ENCODE peak calls at places on chromosomes 16 and 17, in four cellular contexts. Q, H, S and X are unnamed samples.
A peak's percentile ranks its signal among the peaks of the same experiment; 100 is the strongest.

GRCh38 chr16:19933740-19934139 is 49.1 kb upstream of the GPRC5B start:
- DNase-seq in H (no peak), S (no peak), Q (no peak), X (no peak)

GRCh38 chr17:77216435-77216980 is 75.7 kb downstream of the SEC14L1 start:
- DNase-seq in Q (no peak), S (no peak), H (no peak), X (no peak)

GRCh38 chr17:37698132-37698615 is 46.7 kb downstream of the HNF1B start:
- DNase-seq in S (no peak), H (no peak), Q (no peak), X (peak; percentile 35)

GRCh38 chr16:11016993-11017392 is 72.6 kb downstream of the CLEC16A start:
- DNase-seq in S (no peak), Q (no peak), H (no peak), X (no peak)

GRCh38 chr17:1649116-1649843 is 386 bp downstream of the RILP start:
- DNase-seq in S (no peak), H (peak; percentile 74), Q (peak; percentile 90), X (peak; percentile 79)

GRCh38 chr17:78979780-78980623 is at the start of gene LGALS3BP:
- DNase-seq in Q (peak; percentile 78), H (peak; percentile 72), S (no peak), X (peak; percentile 50)

GRCh38 chr17:15952916-15953865 is 8.3 kb downstream of the ADORA2B start:
- DNase-seq in S (no peak), H (no peak), Q (no peak), X (no peak)

GRCh38 chr17:34720760-34721159 is 141.4 kb downstream of the TMEM132E start:
- DNase-seq in S (no peak), H (no peak), Q (no peak), X (no peak)

GRCh38 chr16:86662740-86663139 is 84.4 kb downstream of the FOXL1 start:
- DNase-seq in Q (no peak), H (no peak), S (no peak), X (no peak)

GRCh38 chr16:20089246-20089965 is 15.7 kb upstream of the GPR139 start:
- DNase-seq in H (no peak), Q (no peak), S (no peak), X (no peak)

GRCh38 chr16:3654249-3654991 is at the start of gene DNASE1:
- DNase-seq in H (no peak), Q (peak; percentile 81), S (no peak), X (peak; percentile 54)

GRCh38 chr17:75991396-75991795 is 9.3 kb upstream of the CDK3 start:
- DNase-seq in Q (no peak), H (no peak), S (no peak), X (no peak)

GRCh38 chr17:79243603-79243990 is 169.0 kb downstream of the ENGASE start:
- DNase-seq in H (no peak), S (no peak), Q (no peak), X (no peak)

GRCh38 chr17:47423406-47424295 is 99.9 kb downstream of the EFCAB13 start:
- DNase-seq in S (no peak), H (peak; percentile 22), Q (peak; percentile 15), X (no peak)

GRCh38 chr17:48253976-48254375 is 146.4 kb downstream of the SNX11 start:
- DNase-seq in Q (no peak), H (no peak), S (no peak), X (no peak)

GRCh38 chr17:50098583-50098982 is 3.4 kb downstream of the PDK2 start:
- DNase-seq in H (no peak), Q (no peak), S (no peak), X (no peak)

GRCh38 chr16:720507-720989 is 398 bp upstream of the ANTKMT start:
- DNase-seq in H (peak; percentile 75), Q (peak; percentile 78), S (no peak), X (no peak)

GRCh38 chr16:19861811-19862327 is 22.8 kb downstream of the GPRC5B start:
- DNase-seq in Q (no peak), S (no peak), H (peak; percentile 58), X (no peak)

GRCh38 chr16:77869997-77870813 is 81.8 kb downstream of the VAT1L start:
- DNase-seq in S (no peak), Q (peak; percentile 72), H (no peak), X (no peak)

GRCh38 chr17:6374271-6374691 is 60.6 kb downstream of the AIPL1 start:
- DNase-seq in H (no peak), Q (no peak), S (no peak), X (no peak)

GRCh38 chr17:27207073-27207511 is 86.8 kb upstream of the WSB1 start:
- DNase-seq in Q (no peak), S (no peak), H (no peak), X (no peak)

GRCh38 chr16:48498761-48499600 is 111.0 kb downstream of the N4BP1 start:
- DNase-seq in H (no peak), S (no peak), Q (no peak), X (no peak)

GRCh38 chr16:68041783-68042182 is 18.7 kb downstream of the DUS2 start:
- DNase-seq in H (no peak), Q (no peak), S (no peak), X (no peak)

GRCh38 chr16:29765167-29766032 is 12.7 kb upstream of the ZG16 start:
- DNase-seq in H (no peak), Q (no peak), S (no peak), X (no peak)

GRCh38 chr16:70665806-70666735 is 19.7 kb downstream of the IL34 start:
- DNase-seq in Q (no peak), H (no peak), S (no peak), X (no peak)

GRCh38 chr17:6677158-6677831 is 25.7 kb downstream of the C17orf100 start:
- DNase-seq in Q (no peak), S (no peak), H (no peak), X (no peak)

GRCh38 chr17:18186271-18186982 is 2.8 kb downstream of the ALKBH5 start:
- DNase-seq in Q (no peak), S (no peak), H (no peak), X (no peak)

GRCh38 chr17:13813347-13814240 is 211.9 kb upstream of the HS3ST3A1 start:
- DNase-seq in S (no peak), H (no peak), Q (peak; percentile 19), X (no peak)

GRCh38 chr17:28582513-28582912 is 5.8 kb upstream of the ALDOC start:
- DNase-seq in Q (no peak), H (no peak), S (no peak), X (no peak)

GRCh38 chr16:87316923-87317765 is at the start of gene C16orf95:
- DNase-seq in H (peak; percentile 95), Q (peak; percentile 96), S (peak; percentile 91), X (peak; percentile 96)

GRCh38 chr16:525520-526180 is 1.9 kb upstream of the CAPN15 start:
- DNase-seq in H (no peak), Q (no peak), S (no peak), X (no peak)

GRCh38 chr17:18028114-18028513 is 10.9 kb downstream of the ATPAF2 start:
- DNase-seq in H (no peak), S (no peak), Q (peak; percentile 88), X (no peak)